ENCODE peak calls at places on chromosomes 4 and X, in five cellular contexts. P is CD4-positive, CD25-positive, alpha-beta regulatory T cell; M is neural crest cell; T is fibroblast of the conjunctiva; V is Caki2. Y is an unnamed sample.

GRCh38 chrX:119201570-119201969 is 34.5 kb upstream of the PGRMC1 start:
- DNase-seq in P (no peak), T (no peak), V (no peak), M (no peak), Y (no peak)

GRCh38 chr4:150078996-150079581 is 844 bp downstream of the DCLK2 start:
- DNase-seq in T (no peak), P (no peak), M (peak; percentile 35), V (peak; percentile 64), Y (peak; percentile 74)

GRCh38 chr4:147543039-147543438 is 62.1 kb downstream of the EDNRA start:
- DNase-seq in P (no peak), V (no peak), T (no peak), M (no peak), Y (no peak)

GRCh38 chrX:153445106-153445855 is 575 bp downstream of the TREX2 start:
- DNase-seq in V (no peak), T (no peak), P (no peak), M (no peak), Y (no peak)

GRCh38 chr4:26191353-26191752 is 129.5 kb upstream of the RBPJ start:
- DNase-seq in V (peak; percentile 45), T (no peak), P (no peak), M (no peak), Y (no peak)

GRCh38 chrX:48573690-48574269 is 504 bp upstream of the RBM3 start:
- DNase-seq in V (no peak), P (no peak), T (no peak), M (no peak), Y (peak; percentile 39)

GRCh38 chr4:153467154-153467896 is 1.2 kb downstream of the TMEM131L start:
- DNase-seq in T (no peak), M (no peak), P (peak; percentile 40), V (peak; percentile 56), Y (peak; percentile 93)

GRCh38 chrX:1883772-1884171 is 268.9 kb downstream of the ASMT start:
- DNase-seq in V (no peak), T (no peak), P (no peak), M (no peak), Y (no peak)

GRCh38 chr4:173501592-173502150 is 28.4 kb downstream of the HAND2 start:
- DNase-seq in M (no peak), T (no peak), V (no peak), P (no peak), Y (no peak)

GRCh38 chr4:75056277-75056676 is 123.4 kb downstream of the PARM1 start:
- DNase-seq in P (no peak), V (no peak), T (no peak), M (no peak), Y (no peak)

GRCh38 chr4:23903859-23904438 is 14.1 kb upstream of the PPARGC1A start:
- DNase-seq in P (no peak), M (no peak), T (no peak), V (no peak), Y (no peak)

GRCh38 chr4:119656986-119657635 is 28.5 kb upstream of the PDE5A start:
- DNase-seq in T (no peak), M (no peak), P (no peak), V (no peak), Y (no peak)

GRCh38 chrX:67346667-67347066 is 197.2 kb upstream of the AR start:
- DNase-seq in T (no peak), P (no peak), V (no peak), M (no peak), Y (no peak)

GRCh38 chr4:145196747-145197146 is 16.4 kb upstream of the OTUD4 start:
- DNase-seq in V (no peak), P (no peak), M (no peak), T (no peak), Y (no peak)

GRCh38 chr4:74675673-74676279 is 118.5 kb downstream of the BTC start:
- DNase-seq in T (peak; percentile 73), P (peak; percentile 8), V (peak; percentile 64), M (peak; percentile 6), Y (no peak)

GRCh38 chrX:118655561-118656246 is 71.7 kb upstream of the IL13RA1 start:
- DNase-seq in V (peak; percentile 31), P (no peak), T (no peak), M (no peak), Y (no peak)

GRCh38 chr4:125313497-125313896 is 1.3 kb upstream of the FAT4 start:
- DNase-seq in P (no peak), M (peak; percentile 57), T (peak; percentile 90), V (peak; percentile 78), Y (peak; percentile 45)

GRCh38 chrX:154517101-154517781 is 1.2 kb upstream of the FAM3A start:
- DNase-seq in M (no peak), P (no peak), T (no peak), V (no peak), Y (no peak)

GRCh38 chr4:167721574-167721973 is 370.8 kb upstream of the ANXA10 start:
- DNase-seq in V (no peak), P (no peak), T (no peak), M (no peak), Y (no peak)

GRCh38 chr4:55819634-55820033 is at the start of gene EXOC1L:
- DNase-seq in V (no peak), T (no peak), M (peak; percentile 35), P (no peak), Y (no peak)

GRCh38 chrX:17632942-17633341 is 104.4 kb upstream of the SCML1 start:
- DNase-seq in P (no peak), T (no peak), V (no peak), M (no peak), Y (no peak)

GRCh38 chrX:129779086-129779672 is 570 bp upstream of the SASH3 start:
- DNase-seq in V (no peak), M (no peak), T (no peak), P (no peak), Y (no peak)

GRCh38 chr4:86019362-86019761 is 340.5 kb downstream of the MAPK10 start:
- DNase-seq in T (no peak), P (no peak), M (no peak), V (no peak), Y (no peak)

GRCh38 chr4:82381661-82382284 is 8.0 kb upstream of the HNRNPD start:
- DNase-seq in P (no peak), V (no peak), T (no peak), M (no peak), Y (no peak)